ENCODE peak calls at places on chromosomes 5 and 9, in nine cellular contexts. R is mesenchymal stem cell, N is AG10803, Y is ovary, L is cardiac fibroblast, I is non-pigmented ciliary epithelial cell, S is MG63, C is aorta, H is kidney tubule cell. Q is an unnamed sample.

GRCh38 chr9:136258786-136259516 is 13.3 kb upstream of the QSOX2 start:
- DNase-seq in R (no peak), N (no peak), Y (no peak), L (no peak), I (no peak), S (no peak), C (no peak), H (no peak), Q (no peak)

GRCh38 chr9:135512904-135513303 is 8.3 kb upstream of the LCN1 start:
- DNase-seq in R (no peak), N (no peak), Y (no peak), L (no peak), I (no peak), S (peak; percentile 28), C (no peak), H (no peak), Q (no peak)

GRCh38 chr9:36949470-36949869 is 84.6 kb downstream of the PAX5 start:
- DNase-seq in R (no peak), N (no peak), Y (no peak), L (no peak), I (no peak), S (no peak), C (no peak), H (no peak), Q (no peak)

GRCh38 chr5:155150012-155150411 is 136.5 kb downstream of the KIF4B start:
- DNase-seq in R (no peak), N (no peak), Y (no peak), L (no peak), I (no peak), S (no peak), C (no peak), H (no peak), Q (no peak)

GRCh38 chr5:93162201-93162654 is 418.8 kb downstream of the NR2F1-AS1 start:
- DNase-seq in R (peak; percentile 65), N (peak; percentile 50), Y (no peak), L (peak; percentile 74), I (peak; percentile 41), S (peak; percentile 71), C (no peak), H (peak; percentile 21), Q (peak; percentile 63)

GRCh38 chr5:93381057-93381456 is 200.0 kb downstream of the NR2F1-AS1 start:
- DNase-seq in R (no peak), N (no peak), Y (no peak), L (peak; percentile 46), I (no peak), S (no peak), C (no peak), H (no peak), Q (no peak)

GRCh38 chr5:80967500-80968181 is 7.5 kb downstream of the RASGRF2 start:
- DNase-seq in R (peak; percentile 95), N (peak; percentile 58), Y (peak; percentile 63), L (peak; percentile 89), I (peak; percentile 78), S (peak; percentile 79), C (no peak), H (peak; percentile 87), Q (peak; percentile 44)

GRCh38 chr9:81871695-81872094 is 56.5 kb upstream of the SPATA31D4 start:
- DNase-seq in R (peak; percentile 68), N (peak; percentile 74), Y (no peak), L (peak; percentile 85), I (peak; percentile 37), S (no peak), C (no peak), H (peak; percentile 65), Q (peak; percentile 45)

GRCh38 chr5:1656271-1656975 is 132.7 kb upstream of the LPCAT1 start:
- DNase-seq in R (no peak), N (no peak), Y (no peak), L (no peak), I (no peak), S (no peak), C (no peak), H (no peak), Q (no peak)

GRCh38 chr5:181167814-181168488 is 20.6 kb downstream of the OR2V2 start:
- DNase-seq in R (no peak), N (no peak), Y (no peak), L (no peak), I (no peak), S (no peak), C (no peak), H (no peak), Q (no peak)

GRCh38 chr9:129500166-129500862 is 120.6 kb downstream of the C9orf50 start:
- DNase-seq in R (peak; percentile 74), N (no peak), Y (peak; percentile 70), L (no peak), I (no peak), S (no peak), C (no peak), H (peak; percentile 33), Q (no peak)

GRCh38 chr9:91991621-91992435 is 41.8 kb upstream of the ROR2 start:
- DNase-seq in R (no peak), N (peak; percentile 54), Y (no peak), L (no peak), I (no peak), S (no peak), C (no peak), H (no peak), Q (no peak)

GRCh38 chr9:76203373-76203772 is 190.9 kb downstream of the RFK start:
- DNase-seq in R (no peak), N (no peak), Y (no peak), L (no peak), I (no peak), S (no peak), C (no peak), H (no peak), Q (no peak)

GRCh38 chr5:180161420-180162303 is 47.3 kb downstream of the RASGEF1C start:
- DNase-seq in R (no peak), N (no peak), Y (no peak), L (peak; percentile 7), I (no peak), S (no peak), C (peak; percentile 70), H (no peak), Q (peak; percentile 55)

GRCh38 chr9:83422512-83422911 is 115.7 kb downstream of the FRMD3 start:
- DNase-seq in R (no peak), N (peak; percentile 76), Y (no peak), L (peak; percentile 80), I (no peak), S (no peak), C (no peak), H (no peak), Q (peak; percentile 59)

GRCh38 chr9:126880947-126881332 is 20.5 kb downstream of the ZBTB34 start:
- DNase-seq in R (no peak), N (no peak), Y (no peak), L (no peak), I (no peak), S (no peak), C (no peak), H (no peak), Q (no peak)

GRCh38 chr5:153445875-153446567 is 44.4 kb upstream of the GRIA1 start:
- DNase-seq in R (peak; percentile 61), N (peak; percentile 13), Y (no peak), L (no peak), I (no peak), S (peak; percentile 41), C (peak; percentile 74), H (no peak), Q (peak; percentile 68)

Q was measured in myocyte.